ENCODE peak calls at places on chromosome 7, in eight cellular contexts. I, B, Z, E, N, Y, W and X are unnamed samples.

GRCh38 chr7:158377800-158378623 is 209.6 kb downstream of the PTPRN2 start:
- DNase-seq in B (no peak), I (no peak), E (no peak), N (no peak), W (no peak), Z (no peak), Y (no peak), X (no peak)

GRCh38 chr7:49775065-49775948 is 1.9 kb downstream of the VWC2 start:
- DNase-seq in Y (no peak), E (peak; percentile 42), B (peak; percentile 2), I (no peak), Z (no peak), W (no peak), N (no peak), X (peak; percentile 24)

GRCh38 chr7:133102276-133103060 is 20.6 kb upstream of the CHCHD3 start:
- DNase-seq in I (no peak), B (no peak), E (no peak), N (no peak), Y (no peak), W (no peak), Z (no peak), X (no peak)

GRCh38 chr7:128895320-128895719 is 15.2 kb downstream of the KCP start:
- DNase-seq in B (no peak), Z (no peak), Y (no peak), E (no peak), W (no peak), I (no peak), N (no peak), X (no peak)

GRCh38 chr7:34260282-34260681 is 354.9 kb downstream of the BMPER start:
- DNase-seq in B (peak; percentile 86), E (peak; percentile 38), Z (peak; percentile 96), N (peak; percentile 90), Y (no peak), I (no peak), W (no peak), X (no peak)

GRCh38 chr7:31079126-31079918 is 27.2 kb downstream of the ADCYAP1R1 start:
- DNase-seq in I (no peak), Z (no peak), B (no peak), N (no peak), E (no peak), Y (no peak), W (no peak), X (no peak)

GRCh38 chr7:73810991-73811360 is 19.8 kb upstream of the CLDN4 start:
- DNase-seq in N (no peak), I (no peak), Z (no peak), W (peak; percentile 20), B (no peak), Y (no peak), E (no peak), X (no peak)

GRCh38 chr7:99579281-99579955 is 18.6 kb upstream of the TMEM225B start:
- DNase-seq in I (no peak), Y (no peak), N (no peak), Z (no peak), W (no peak), E (no peak), B (no peak), X (no peak)

GRCh38 chr7:137996386-137996851 is 5.5 kb downstream of the CREB3L2 start:
- DNase-seq in I (peak; percentile 39), E (no peak), Z (peak; percentile 87), N (peak; percentile 87), W (peak; percentile 83), B (peak; percentile 94), Y (no peak), X (no peak)

GRCh38 chr7:127654404-127655392 is 2.7 kb downstream of the SND1 start:
- DNase-seq in B (peak; percentile 31), N (no peak), Z (peak; percentile 27), W (no peak), E (no peak), Y (no peak), I (no peak), X (no peak)

GRCh38 chr7:104890216-104890615 is 123.8 kb upstream of the KMT2E start:
- DNase-seq in Y (no peak), N (no peak), W (no peak), I (no peak), B (no peak), Z (no peak), E (peak; percentile 10), X (no peak)

GRCh38 chr7:41599760-41600159 is 103.1 kb downstream of the INHBA start:
- DNase-seq in E (peak; percentile 63), Z (no peak), W (no peak), B (no peak), Y (no peak), N (no peak), I (no peak), X (no peak)

GRCh38 chr7:148735141-148735540 is 36.4 kb downstream of the CUL1 start:
- DNase-seq in W (no peak), N (no peak), Y (peak; percentile 13), I (no peak), E (no peak), Z (no peak), B (no peak), X (no peak)

GRCh38 chr7:41886906-41887311 is 184.0 kb upstream of the INHBA start:
- DNase-seq in B (peak; percentile 95), W (no peak), E (peak; percentile 70), I (peak; percentile 43), Y (peak; percentile 10), N (peak; percentile 96), Z (peak; percentile 97), X (peak; percentile 50)

GRCh38 chr7:68420342-68420750 is 1177.9 kb upstream of the AUTS2 start:
- DNase-seq in B (no peak), Z (no peak), W (no peak), E (no peak), Y (no peak), N (no peak), I (no peak), X (no peak)

GRCh38 chr7:47581442-47581820 is 480 bp downstream of the TNS3 start:
- DNase-seq in B (no peak), Y (no peak), Z (no peak), I (no peak), N (no peak), W (no peak), E (peak; percentile 54), X (peak; percentile 49)

GRCh38 chr7:5214641-5215040 is 24.6 kb downstream of the WIPI2 start:
- DNase-seq in Y (no peak), B (no peak), I (no peak), N (no peak), Z (no peak), W (no peak), E (no peak), X (no peak)

GRCh38 chr7:116952640-116953371 is 495 bp upstream of the ST7 start:
- DNase-seq in B (peak; percentile 67), E (peak; percentile 82), W (peak; percentile 57), I (peak; percentile 85), Y (peak; percentile 32), Z (no peak), N (peak; percentile 67), X (peak; percentile 64)

GRCh38 chr7:88664630-88665233 is 94.8 kb upstream of the ZNF804B start:
- DNase-seq in W (no peak), B (peak; percentile 14), I (no peak), Y (no peak), N (peak; percentile 21), Z (peak; percentile 80), E (peak; percentile 96), X (no peak)

GRCh38 chr7:83985766-83986165 is 208.8 kb downstream of the SEMA3A start:
- DNase-seq in Y (no peak), W (no peak), N (no peak), B (peak; percentile 24), I (no peak), E (no peak), Z (peak; percentile 67), X (no peak)

GRCh38 chr7:82810558-82811259 is 352.0 kb downstream of the PCLO start:
- DNase-seq in Z (peak; percentile 80), I (no peak), E (peak; percentile 72), B (peak; percentile 76), N (peak; percentile 60), W (peak; percentile 7), Y (no peak), X (no peak)

GRCh38 chr7:73742753-73743641 is 4.4 kb upstream of the ABHD11 start:
- DNase-seq in I (peak; percentile 95), Z (no peak), W (no peak), N (no peak), B (no peak), Y (no peak), E (peak; percentile 99), X (peak; percentile 41)

GRCh38 chr7:36391436-36392198 is 2.0 kb downstream of the ANLN start:
- DNase-seq in B (no peak), N (no peak), W (peak; percentile 26), I (no peak), Y (no peak), E (no peak), Z (no peak), X (no peak)
- H3K4me3 ChIP-seq in B (peak overlapping the region; percentile 72), N (peak overlapping the region; percentile 77), W (peak overlapping the region; percentile 77), I (no peak overlapping the region), Y (no peak overlapping the region), E (no peak overlapping the region), Z (peak overlapping the region; percentile 98), X (no peak overlapping the region)

GRCh38 chr7:95525503-95525902 is 39.8 kb downstream of the ASB4 start:
- DNase-seq in B (no peak), W (no peak), Y (no peak), I (no peak), Z (no peak), E (no peak), N (no peak), X (no peak)
- H3K27me3 ChIP-seq in B (peaks cover under 1% of the 10 kb centered on the region), W (no peaks in the 10 kb centered on the region), Y (no peaks in the 10 kb centered on the region), I (no peaks in the 10 kb centered on the region), Z (no peaks in the 10 kb centered on the region), E (no peaks in the 10 kb centered on the region), N (no peaks in the 10 kb centered on the region), X (no peaks in the 10 kb centered on the region)

DNA sequence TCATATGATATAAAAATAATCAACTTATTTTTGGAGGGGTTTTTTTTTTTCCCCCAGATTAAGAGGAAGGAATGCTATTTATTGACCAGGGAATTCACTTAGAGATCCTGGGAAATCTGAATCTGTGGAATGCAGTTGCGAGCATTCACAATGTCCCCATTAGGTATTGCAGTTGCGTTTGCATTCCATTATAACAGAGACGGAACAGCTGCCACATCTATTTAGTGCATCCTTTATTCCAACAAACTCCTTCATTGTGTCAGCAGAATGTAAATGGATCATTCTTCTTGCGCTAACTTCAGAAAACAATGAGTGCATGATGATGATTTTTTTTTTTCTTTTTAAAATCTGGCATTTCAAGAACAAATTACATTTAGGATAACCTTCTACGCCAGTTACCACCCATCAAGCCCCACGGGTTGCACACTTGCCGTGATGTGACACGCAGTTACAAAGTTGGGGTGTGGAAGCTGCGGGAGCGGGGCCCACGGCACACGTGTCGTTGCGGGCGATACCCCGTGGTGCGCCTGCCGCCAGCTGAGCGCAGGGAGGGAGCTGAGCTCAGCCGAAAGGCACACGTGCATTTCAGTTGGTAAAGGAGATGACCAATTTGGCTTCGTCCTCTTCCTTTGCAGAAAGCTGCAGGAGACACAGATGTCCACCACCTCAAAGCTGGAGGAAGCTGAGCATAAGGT is 175.5 kb upstream of the SH2B2 start:
- DNase-seq in Y (no peak), N (no peak), W (no peak), B (no peak), E (peak; percentile 48), Z (no peak), I (no peak), X (no peak)
- H3K4me3 ChIP-seq in Y (no peak overlapping the region), N (no peak overlapping the region), W (no peak overlapping the region), B (no peak overlapping the region), E (no peak overlapping the region), Z (no peak overlapping the region), I (no peak overlapping the region), X (no peak overlapping the region)

DNA sequence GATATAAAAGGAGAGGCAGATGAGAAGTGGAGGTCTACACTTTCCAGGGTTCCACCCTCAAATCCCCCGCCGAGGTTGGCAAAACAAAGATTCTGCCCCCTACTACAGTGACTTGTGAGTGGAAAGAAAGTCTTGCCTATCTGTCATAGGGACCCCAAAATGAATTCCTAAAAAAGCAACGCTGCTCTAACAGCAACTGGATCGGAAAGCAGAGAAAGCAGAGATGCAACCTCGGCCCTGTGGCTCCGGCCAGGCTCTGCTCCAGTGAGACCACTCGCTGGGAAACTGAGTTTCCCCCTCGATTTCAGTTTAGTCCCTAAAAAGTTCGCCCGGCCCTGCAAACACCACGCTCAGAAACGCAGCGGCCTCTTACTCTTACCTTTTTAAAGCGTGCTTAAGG is 297.9 kb upstream of the NFE2L3 start:
- DNase-seq in Z (no peak), Y (no peak), W (no peak), N (no peak), I (no peak), E (no peak), B (no peak), X (no peak)
- H3K27me3 ChIP-seq in Z (peaks cover 48% of the 10 kb centered on the region), Y (no peaks in the 10 kb centered on the region), W (no peaks in the 10 kb centered on the region), N (no peaks in the 10 kb centered on the region), I (peaks cover 16% of the 10 kb centered on the region), E (peaks cover 7% of the 10 kb centered on the region), B (peaks cover 12% of the 10 kb centered on the region), X (no peaks in the 10 kb centered on the region)